ENCODE peak calls at places on chromosomes 7 and 10, in nine cellular contexts. H, V, F, C, U, Z, T, N and L are unnamed samples.

GRCh38 chr10:114045071-114045737 is 1.5 kb downstream of the ADRB1 start:
- DNase-seq in U (no peak), V (no peak), F (no peak), H (no peak), Z (peak), C (peak), T (no peak), N (peak), L (peak)

GRCh38 chr7:31814187-31814586 is 127.2 kb downstream of the PPP1R17 start:
- DNase-seq in C (peak), Z (no peak), T (no peak), F (no peak), V (no peak), U (no peak), H (no peak), N (no peak), L (peak)

GRCh38 chr7:41996381-41997035 is 240.5 kb downstream of the GLI3 start:
- DNase-seq in Z (no peak), T (no peak), H (no peak), V (no peak), N (no peak), C (no peak), F (peak), U (no peak), L (no peak)

GRCh38 chr7:77266162-77266807 is 66.7 kb upstream of the FGL2 start:
- DNase-seq in U (no peak), F (peak), C (no peak), Z (no peak), H (no peak), N (no peak), T (no peak), V (no peak), L (no peak)

GRCh38 chr10:26385443-26385842 is 52.7 kb upstream of the APBB1IP start:
- DNase-seq in V (no peak), C (no peak), Z (no peak), N (no peak), U (no peak), F (no peak), T (no peak), H (no peak), L (no peak)

GRCh38 chr10:95561200-95562177 is at the start of gene SORBS1:
- DNase-seq in V (peak), U (peak), T (peak), Z (peak), N (peak), C (peak), F (peak), H (peak), L (peak)

GRCh38 chr7:51965454-51965853 is 648.8 kb upstream of the COBL start:
- DNase-seq in N (no peak), V (no peak), Z (no peak), U (no peak), H (no peak), T (no peak), F (no peak), C (no peak), L (no peak)

GRCh38 chr7:102125127-102125561 is 161.5 kb upstream of the SH2B2 start:
- DNase-seq in N (no peak), Z (peak), F (peak), U (peak), V (peak), T (no peak), H (peak), C (no peak), L (no peak)

GRCh38 chr10:89745903-89746302 is 44.5 kb downstream of the KIF20B start:
- DNase-seq in H (no peak), N (no peak), U (no peak), C (peak), Z (no peak), F (no peak), V (no peak), T (no peak), L (no peak)

GRCh38 chr10:124350806-124351205 is 67.9 kb downstream of the OAT start:
- DNase-seq in N (no peak), C (no peak), F (no peak), U (no peak), H (no peak), V (no peak), Z (no peak), T (no peak), L (no peak)

GRCh38 chr10:1117651-1118050 is 61.5 kb downstream of the WDR37 start:
- DNase-seq in Z (no peak), U (no peak), C (no peak), V (no peak), N (no peak), T (no peak), H (no peak), F (no peak), L (no peak)

GRCh38 chr7:101754432-101755159 is 62.8 kb upstream of the CUX1 start:
- DNase-seq in H (no peak), F (peak), N (no peak), U (peak), C (peak), T (no peak), Z (peak), V (peak), L (peak)

GRCh38 chr7:46568420-46569116 is 647.5 kb upstream of the IGFBP3 start:
- DNase-seq in N (no peak), H (no peak), V (no peak), Z (no peak), C (no peak), T (no peak), F (no peak), U (no peak), L (no peak)

GRCh38 chr7:51021906-51022570 is 239.3 kb upstream of the GRB10 start:
- DNase-seq in U (no peak), V (no peak), Z (no peak), H (no peak), C (no peak), N (no peak), T (no peak), F (peak), L (no peak)

GRCh38 chr7:159084069-159084801 is 60.4 kb downstream of the VIPR2 start:
- DNase-seq in H (no peak), N (peak), Z (no peak), U (no peak), V (no peak), T (peak), F (no peak), C (no peak), L (no peak)

GRCh38 chr10:22657028-22657427 is 57.4 kb downstream of the PIP4K2A start:
- DNase-seq in C (no peak), T (no peak), H (no peak), U (no peak), V (no peak), F (no peak), Z (no peak), N (no peak), L (no peak)

GRCh38 chr10:35270100-35270499 is 66.2 kb upstream of the CCNY start:
- DNase-seq in N (no peak), F (peak), Z (no peak), C (no peak), U (no peak), T (no peak), H (no peak), V (no peak), L (no peak)

GRCh38 chr10:124586142-124586541 is 124.5 kb downstream of the LHPP start:
- DNase-seq in N (no peak), U (no peak), H (no peak), C (no peak), Z (no peak), T (no peak), F (no peak), V (no peak), L (no peak)

GRCh38 chr7:129569811-129570215 is 41.7 kb upstream of the NRF1 start:
- DNase-seq in V (no peak), N (no peak), Z (no peak), C (peak), F (peak), U (no peak), T (no peak), H (no peak), L (no peak)

GRCh38 chr10:85611746-85612377 is 754.7 kb downstream of the GRID1 start:
- DNase-seq in Z (no peak), N (no peak), C (no peak), F (no peak), T (no peak), U (no peak), V (no peak), H (no peak), L (no peak)

GRCh38 chr10:93481931-93482834 is at the start of gene MYOF:
- DNase-seq in U (peak), C (peak), T (peak), H (peak), N (no peak), F (peak), V (peak), Z (peak), L (peak)

GRCh38 chr10:98326621-98327027 is 58.6 kb upstream of the LOXL4 start:
- DNase-seq in C (no peak), V (no peak), U (no peak), F (no peak), H (no peak), T (no peak), Z (peak), N (no peak), L (peak)

GRCh38 chr7:5827755-5828154 is 46.3 kb upstream of the RNF216 start:
- DNase-seq in F (no peak), Z (no peak), V (no peak), H (no peak), T (no peak), C (peak), U (no peak), N (no peak), L (peak)

GRCh38 chr7:18552943-18553584 is 57.5 kb downstream of the HDAC9 start:
- DNase-seq in Z (no peak), N (no peak), C (no peak), U (no peak), H (no peak), V (no peak), F (no peak), T (no peak), L (no peak)

GRCh38 chr7:142802301-142802700 is 31.5 kb downstream of the PRSS2 start:
- DNase-seq in T (no peak), V (no peak), Z (no peak), H (no peak), N (no peak), C (no peak), F (no peak), U (no peak), L (no peak)

GRCh38 chr10:11119843-11120242 is 102.2 kb downstream of the CELF2 start:
- DNase-seq in N (no peak), C (no peak), V (no peak), F (no peak), T (no peak), H (no peak), Z (no peak), U (no peak), L (no peak)

GRCh38 chr10:11014671-11015141 is 3.0 kb upstream of the CELF2 start:
- DNase-seq in N (no peak), T (no peak), Z (peak), H (no peak), U (no peak), F (no peak), C (no peak), V (no peak), L (no peak)

GRCh38 chr7:101922631-101923275 is 105.3 kb downstream of the CUX1 start:
- DNase-seq in C (no peak), H (no peak), U (no peak), Z (no peak), F (no peak), T (no peak), N (no peak), V (no peak), L (no peak)

GRCh38 chr7:96973986-96974385 is 31.4 kb upstream of the DLX6 start:
- DNase-seq in V (no peak), N (no peak), C (no peak), U (no peak), T (no peak), Z (no peak), F (peak), H (no peak), L (no peak)

GRCh38 chr10:120328647-120329046 is 128.4 kb upstream of the PLPP4 start:
- DNase-seq in H (no peak), Z (no peak), T (no peak), C (no peak), N (no peak), U (no peak), V (no peak), F (no peak), L (no peak)

GRCh38 chr7:149205690-149206381 is 10.5 kb downstream of the ZNF282 start:
- DNase-seq in C (no peak), T (no peak), V (no peak), U (no peak), F (no peak), N (no peak), H (no peak), Z (no peak), L (no peak)

GRCh38 chr10:33039167-33039566 is 81.1 kb upstream of the ITGB1 start:
- DNase-seq in C (no peak), H (no peak), U (no peak), F (no peak), V (no peak), Z (no peak), T (no peak), N (no peak), L (no peak)

GRCh38 chr7:29989257-29989995 is at the start of gene SCRN1:
- DNase-seq in Z (peak), H (peak), T (no peak), C (peak), U (peak), V (peak), F (peak), N (peak), L (peak)

GRCh38 chr10:4498763-4499251 is 327.2 kb upstream of the AKR1E2 start:
- DNase-seq in V (no peak), F (peak), U (no peak), H (no peak), Z (no peak), N (no peak), C (no peak), T (no peak), L (no peak)

GRCh38 chr7:5997210-5997808 is 11.5 kb downstream of the PMS2 start:
- DNase-seq in V (peak), U (peak), N (no peak), H (peak), T (no peak), F (peak), C (peak), Z (peak), L (peak)

GRCh38 chr10:6321880-6322279 is 119.1 kb downstream of the PFKFB3 start:
- DNase-seq in H (no peak), N (no peak), T (no peak), U (no peak), F (peak), Z (no peak), C (peak), V (no peak), L (no peak)

GRCh38 chr7:4159761-4160554 is 522.1 kb upstream of the FOXK1 start:
- DNase-seq in Z (no peak), N (no peak), H (no peak), F (no peak), V (no peak), C (no peak), U (no peak), T (no peak), L (no peak)
- H3K4me3 ChIP-seq in Z (no peak), N (no peak), H (no peak), F (no peak), V (no peak), C (no peak), U (no peak), T (no peak), L (no peak)

DNA sequence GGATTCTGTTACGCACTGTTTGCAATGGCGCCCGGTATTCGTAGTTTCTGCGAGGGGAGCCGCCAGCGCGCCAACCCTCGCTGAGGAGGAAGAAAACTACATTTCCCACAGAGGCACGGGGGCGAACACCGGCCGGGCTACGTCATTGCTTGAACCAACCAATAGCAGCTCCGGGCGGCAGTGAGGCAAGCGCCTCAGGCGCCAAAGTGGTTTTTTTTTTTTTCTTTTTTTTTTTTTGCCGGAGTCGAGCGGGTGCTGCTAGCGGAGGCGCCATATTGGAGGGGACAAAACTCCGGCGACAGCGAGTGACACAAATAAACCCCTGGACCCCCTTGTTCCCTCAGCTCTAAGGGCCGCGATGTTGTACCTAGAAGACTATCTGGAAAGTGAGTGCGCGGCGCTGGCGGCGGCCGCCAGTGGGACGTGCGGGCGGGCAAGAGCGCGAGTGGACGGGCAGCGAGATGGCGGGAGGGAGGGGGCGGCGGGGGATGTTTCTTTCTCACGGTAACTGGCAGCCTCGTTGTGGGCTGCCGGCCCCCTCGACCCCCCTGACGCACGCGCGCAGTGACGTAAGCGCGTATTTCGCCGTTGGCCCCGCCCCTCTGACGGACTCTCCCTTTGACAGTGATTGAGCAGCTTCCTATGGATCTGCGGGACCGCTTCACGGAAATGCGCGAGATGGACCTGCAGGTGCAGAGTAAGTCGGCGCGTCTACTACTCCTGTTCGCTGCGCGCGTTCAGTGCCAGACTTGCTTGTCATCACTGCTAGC is at the start of gene ING3:
- DNase-seq in H (peak), T (peak), C (peak), F (peak), U (peak), V (peak), Z (peak), N (peak), L (peak)
- TF ChIP-seq POLR2A in H (peak), T (no peak), C (peak), F (peak), U (peak), V (peak), Z (peak), N (peak), L (no peak)

GRCh38 chr10:74000892-74001669 is 3.2 kb downstream of the VCL start:
- DNase-seq in Z (no peak), U (no peak), C (no peak), V (no peak), F (no peak), N (no peak), H (no peak), T (no peak), L (no peak)
- H3K4me3 ChIP-seq in Z (no peak), U (no peak), C (no peak), V (no peak), F (peak), N (no peak), H (no peak), T (no peak), L (no peak)

GRCh38 chr10:50417906-50418697 is 166.8 kb upstream of the ASAH2 start:
- DNase-seq in N (peak), U (peak), V (peak), Z (peak), C (peak), F (peak), T (peak), H (no peak), L (peak)
- TF ChIP-seq POLR2A in N (peak), U (no peak), V (no peak), Z (no peak), C (no peak), F (peak), T (no peak), H (peak), L (peak)

GRCh38 chr10:78935697-78936407 is 132.9 kb upstream of the ZMIZ1 start:
- DNase-seq in F (no peak), N (no peak), Z (peak), U (no peak), T (no peak), H (no peak), C (no peak), V (no peak), L (no peak)
- H3K4me3 ChIP-seq in F (no peak), N (no peak), Z (no peak), U (no peak), T (no peak), H (no peak), C (no peak), V (no peak), L (no peak)

GRCh38 chr10:17228081-17229015 is at the start of gene VIM:
- DNase-seq in F (peak), Z (peak), V (peak), U (peak), C (peak), N (peak), T (peak), H (peak), L (peak)
- TF ChIP-seq POLR2A in F (peak), Z (peak), V (peak), U (peak), C (no peak), N (peak), T (no peak), H (peak), L (peak)

GRCh38 chr10:125720002-125720382 is 483 bp downstream of the EDRF1 start:
- DNase-seq in Z (no peak), F (peak), N (no peak), C (peak), H (no peak), T (no peak), U (no peak), V (no peak), L (no peak)

GRCh38 chr10:125722811-125723210 is 3.3 kb downstream of the EDRF1 start:
- DNase-seq in V (no peak), F (no peak), Z (no peak), U (no peak), N (no peak), H (no peak), T (no peak), C (no peak), L (no peak)

GRCh38 chr10:125719173-125720001 is at the start of gene EDRF1:
- DNase-seq in Z (peak), N (peak), V (peak), T (peak), C (peak), H (peak), U (peak), F (peak), L (peak)

GRCh38 chr10:125726914-125727313 is 7.4 kb downstream of the EDRF1 start:
- DNase-seq in C (no peak), N (no peak), F (no peak), Z (no peak), H (no peak), T (no peak), V (no peak), U (no peak), L (peak)

DNA sequence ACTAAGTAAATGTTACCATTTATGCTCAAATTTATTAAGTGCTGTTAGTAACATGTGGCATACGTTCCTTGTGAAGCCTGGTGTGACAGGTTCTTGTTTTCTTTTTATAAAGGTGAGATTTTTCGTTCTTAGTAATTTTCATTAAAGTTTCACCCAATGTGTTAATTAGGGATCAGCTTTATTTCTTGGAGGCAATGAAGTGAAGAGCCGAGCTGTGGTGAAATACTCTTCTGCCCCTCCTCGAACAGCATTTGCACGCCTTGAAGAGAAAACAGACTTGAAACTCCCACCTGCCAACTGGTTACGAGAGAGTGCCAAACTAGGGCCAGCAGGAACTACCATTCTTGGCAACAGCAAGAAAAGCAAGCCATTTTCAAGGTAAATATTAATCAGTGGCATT is 1.5 kb downstream of the EDRF1 start:
- DNase-seq in U (no peak), V (no peak), F (no peak), Z (no peak), H (no peak), C (no peak), T (no peak), N (no peak), L (peak)
- H3K4me3 ChIP-seq in U (no peak), V (no peak), F (no peak), Z (no peak), H (no peak), C (peak), T (no peak), N (no peak), L (no peak)